ENCODE peak calls at places on chromosomes 12 and 14, in four cellular contexts. One of them, this sample, is unnamed.

GRCh38 chr12:49556391-49557186 is 11.4 kb downstream of the MCRS1 start:
- DNase-seq in mammary epithelial cell: no peak
- DNase-seq in fibroblast of villous mesenchyme: no peak
- DNase-seq in lower lobe of right lung: peak
- DNase-seq in this sample: no peak

GRCh38 chr14:23121401-23121800 is 2.3 kb upstream of the CEBPE start:
- DNase-seq in mammary epithelial cell: no peak
- DNase-seq in fibroblast of villous mesenchyme: peak
- DNase-seq in lower lobe of right lung: no peak
- DNase-seq in this sample: no peak

GRCh38 chr12:106757623-106758348 is 16.7 kb upstream of the RIC8B start:
- DNase-seq in mammary epithelial cell: no peak
- DNase-seq in fibroblast of villous mesenchyme: no peak
- DNase-seq in lower lobe of right lung: no peak
- DNase-seq in this sample: no peak

GRCh38 chr12:31922341-31923062 is 36.7 kb upstream of the RESF1 start:
- DNase-seq in mammary epithelial cell: peak
- DNase-seq in fibroblast of villous mesenchyme: no peak
- DNase-seq in lower lobe of right lung: no peak
- DNase-seq in this sample: peak

GRCh38 chr14:23895480-23895879 is 58.1 kb upstream of the DHRS4 start:
- DNase-seq in mammary epithelial cell: no peak
- DNase-seq in fibroblast of villous mesenchyme: no peak
- DNase-seq in lower lobe of right lung: no peak
- DNase-seq in this sample: no peak

GRCh38 chr12:11981174-11981733 is 89.5 kb upstream of the BCL2L14 start:
- DNase-seq in mammary epithelial cell: peak
- DNase-seq in fibroblast of villous mesenchyme: no peak
- DNase-seq in lower lobe of right lung: no peak
- DNase-seq in this sample: peak

GRCh38 chr12:31323466-31324115 is 2.4 kb downstream of the SINHCAF start:
- DNase-seq in mammary epithelial cell: peak
- DNase-seq in fibroblast of villous mesenchyme: peak
- DNase-seq in lower lobe of right lung: peak
- DNase-seq in this sample: no peak

GRCh38 chr14:53032161-53032803 is 81.4 kb upstream of the FERMT2 start:
- DNase-seq in mammary epithelial cell: peak
- DNase-seq in fibroblast of villous mesenchyme: peak
- DNase-seq in lower lobe of right lung: no peak
- DNase-seq in this sample: peak

GRCh38 chr12:120388711-120389431 is 19.9 kb upstream of the MSI1 start:
- DNase-seq in mammary epithelial cell: no peak
- DNase-seq in fibroblast of villous mesenchyme: no peak
- DNase-seq in lower lobe of right lung: no peak
- DNase-seq in this sample: no peak

GRCh38 chr12:51812871-51813270 is 35.6 kb downstream of the FIGNL2 start:
- DNase-seq in mammary epithelial cell: no peak
- DNase-seq in fibroblast of villous mesenchyme: no peak
- DNase-seq in lower lobe of right lung: no peak
- DNase-seq in this sample: no peak

GRCh38 chr14:34063470-34064164 is 112.7 kb upstream of the EGLN3 start:
- DNase-seq in mammary epithelial cell: no peak
- DNase-seq in fibroblast of villous mesenchyme: no peak
- DNase-seq in lower lobe of right lung: no peak
- DNase-seq in this sample: peak

GRCh38 chr12:52238206-52238840 is 5.3 kb downstream of the KRT7 start:
- DNase-seq in mammary epithelial cell: no peak
- DNase-seq in fibroblast of villous mesenchyme: no peak
- DNase-seq in lower lobe of right lung: no peak
- DNase-seq in this sample: no peak

GRCh38 chr12:67096533-67097318 is 172.4 kb upstream of the CAND1 start:
- DNase-seq in mammary epithelial cell: peak
- DNase-seq in fibroblast of villous mesenchyme: peak
- DNase-seq in lower lobe of right lung: no peak
- DNase-seq in this sample: peak

GRCh38 chr12:127245437-127245836 is 1021.5 kb upstream of the TMEM132C start:
- DNase-seq in mammary epithelial cell: peak
- DNase-seq in fibroblast of villous mesenchyme: peak
- DNase-seq in lower lobe of right lung: no peak
- DNase-seq in this sample: peak

GRCh38 chr12:123721245-123721644 is 9.1 kb downstream of the ATP6V0A2 start:
- DNase-seq in mammary epithelial cell: no peak
- DNase-seq in fibroblast of villous mesenchyme: no peak
- DNase-seq in lower lobe of right lung: no peak
- DNase-seq in this sample: no peak

GRCh38 chr14:39108791-39109190 is 5.3 kb upstream of the GEMIN2 start:
- DNase-seq in mammary epithelial cell: no peak
- DNase-seq in fibroblast of villous mesenchyme: no peak
- DNase-seq in lower lobe of right lung: no peak
- DNase-seq in this sample: no peak

GRCh38 chr12:132491761-132492378 is 1.9 kb downstream of the FBRSL1 start:
- DNase-seq in mammary epithelial cell: no peak
- DNase-seq in fibroblast of villous mesenchyme: no peak
- DNase-seq in lower lobe of right lung: no peak
- DNase-seq in this sample: no peak

GRCh38 chr12:25759752-25760151 is 198.7 kb upstream of the RASSF8 start:
- DNase-seq in mammary epithelial cell: no peak
- DNase-seq in fibroblast of villous mesenchyme: no peak
- DNase-seq in lower lobe of right lung: no peak
- DNase-seq in this sample: no peak

GRCh38 chr12:106110626-106111300 is 28.0 kb downstream of the NUAK1 start:
- DNase-seq in mammary epithelial cell: no peak
- DNase-seq in fibroblast of villous mesenchyme: no peak
- DNase-seq in lower lobe of right lung: no peak
- DNase-seq in this sample: no peak

GRCh38 chr12:510071-510825 is 50.5 kb downstream of the B4GALNT3 start:
- DNase-seq in mammary epithelial cell: peak
- DNase-seq in fibroblast of villous mesenchyme: no peak
- DNase-seq in lower lobe of right lung: peak
- DNase-seq in this sample: peak

GRCh38 chr14:86050072-86050683 is 520.2 kb downstream of the FLRT2 start:
- DNase-seq in mammary epithelial cell: no peak
- DNase-seq in fibroblast of villous mesenchyme: no peak
- DNase-seq in lower lobe of right lung: no peak
- DNase-seq in this sample: no peak

GRCh38 chr14:65502676-65503124 is 90.2 kb downstream of the FUT8 start:
- DNase-seq in mammary epithelial cell: peak
- DNase-seq in fibroblast of villous mesenchyme: peak
- DNase-seq in lower lobe of right lung: no peak
- DNase-seq in this sample: peak

GRCh38 chr14:92960706-92961566 is 38.0 kb downstream of the CHGA start:
- DNase-seq in mammary epithelial cell: peak
- DNase-seq in fibroblast of villous mesenchyme: no peak
- DNase-seq in lower lobe of right lung: no peak
- DNase-seq in this sample: peak

GRCh38 chr14:97634786-97635185 is 837.6 kb downstream of the VRK1 start:
- DNase-seq in mammary epithelial cell: no peak
- DNase-seq in fibroblast of villous mesenchyme: no peak
- DNase-seq in lower lobe of right lung: no peak
- DNase-seq in this sample: peak

GRCh38 chr14:92922883-92923743 is at the start of gene CHGA:
- DNase-seq in mammary epithelial cell: peak
- DNase-seq in fibroblast of villous mesenchyme: peak
- DNase-seq in lower lobe of right lung: peak
- DNase-seq in this sample: peak

GRCh38 chr12:117882181-117882580 is 86.6 kb downstream of the KSR2 start:
- DNase-seq in mammary epithelial cell: no peak
- DNase-seq in fibroblast of villous mesenchyme: no peak
- DNase-seq in lower lobe of right lung: no peak
- DNase-seq in this sample: peak

GRCh38 chr12:75894965-75895754 is 136.4 kb downstream of the PHLDA1 start:
- DNase-seq in mammary epithelial cell: no peak
- DNase-seq in fibroblast of villous mesenchyme: no peak
- DNase-seq in lower lobe of right lung: no peak
- DNase-seq in this sample: no peak

GRCh38 chr14:91924871-91925726 is 22.4 kb downstream of the FBLN5 start:
- DNase-seq in mammary epithelial cell: peak
- DNase-seq in fibroblast of villous mesenchyme: no peak
- DNase-seq in lower lobe of right lung: no peak
- DNase-seq in this sample: peak

GRCh38 chr12:115964626-115965025 is 312.9 kb downstream of the MED13L start:
- DNase-seq in mammary epithelial cell: no peak
- DNase-seq in fibroblast of villous mesenchyme: no peak
- DNase-seq in lower lobe of right lung: no peak
- DNase-seq in this sample: no peak

GRCh38 chr14:49720744-49721143 is 27.8 kb downstream of the KLHDC1 start:
- DNase-seq in mammary epithelial cell: no peak
- DNase-seq in fibroblast of villous mesenchyme: no peak
- DNase-seq in lower lobe of right lung: no peak
- DNase-seq in this sample: no peak

GRCh38 chr12:570949-571794 is 92.1 kb downstream of the NINJ2 start:
- DNase-seq in mammary epithelial cell: peak
- DNase-seq in fibroblast of villous mesenchyme: peak
- DNase-seq in lower lobe of right lung: peak
- DNase-seq in this sample: peak

GRCh38 chr14:77458249-77458950 is 507 bp downstream of the AHSA1 start:
- DNase-seq in mammary epithelial cell: peak
- DNase-seq in fibroblast of villous mesenchyme: peak
- DNase-seq in lower lobe of right lung: peak
- DNase-seq in this sample: peak

GRCh38 chr12:12722351-12723146 is 5.4 kb downstream of the CDKN1B start:
- DNase-seq in mammary epithelial cell: peak
- DNase-seq in fibroblast of villous mesenchyme: peak
- DNase-seq in lower lobe of right lung: no peak
- DNase-seq in this sample: peak

GRCh38 chr12:117494833-117495714 is 133.6 kb upstream of the NOS1 start:
- DNase-seq in mammary epithelial cell: no peak
- DNase-seq in fibroblast of villous mesenchyme: no peak
- DNase-seq in lower lobe of right lung: no peak
- DNase-seq in this sample: no peak

GRCh38 chr14:71362282-71362681 is 455.0 kb downstream of the PCNX1 start:
- DNase-seq in mammary epithelial cell: no peak
- DNase-seq in fibroblast of villous mesenchyme: no peak
- DNase-seq in lower lobe of right lung: no peak
- DNase-seq in this sample: no peak
- H3K4me3 ChIP-seq in mammary epithelial cell: no peak
- H3K4me3 ChIP-seq in fibroblast of villous mesenchyme: no peak
- H3K4me3 ChIP-seq in lower lobe of right lung: no peak
- H3K4me3 ChIP-seq in this sample: no peak

DNA sequence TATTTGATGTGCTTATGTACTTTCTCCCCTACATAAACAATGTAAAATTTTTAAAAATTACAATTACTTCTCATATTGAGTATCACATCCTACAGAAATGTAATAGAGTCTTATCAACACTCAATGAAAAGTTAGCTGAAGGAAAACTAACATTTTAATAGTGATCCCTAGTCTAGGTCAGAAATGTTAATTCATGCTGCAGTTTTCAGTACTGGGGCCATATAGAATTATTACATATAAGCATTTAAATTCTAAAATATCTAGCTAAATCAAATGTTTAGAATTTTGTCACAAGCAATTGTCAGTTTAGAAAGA is 37.8 kb downstream of the SLC6A15 start:
- DNase-seq in mammary epithelial cell: no peak
- DNase-seq in fibroblast of villous mesenchyme: no peak
- DNase-seq in lower lobe of right lung: no peak
- DNase-seq in this sample: no peak
- TF ChIP-seq CTCF in mammary epithelial cell: no peak
- TF ChIP-seq CTCF in fibroblast of villous mesenchyme: no peak
- TF ChIP-seq CTCF in lower lobe of right lung: no peak
- TF ChIP-seq CTCF in this sample: no peak

GRCh38 chr12:21657336-21658077 is at the start of gene LDHB:
- DNase-seq in mammary epithelial cell: peak
- DNase-seq in fibroblast of villous mesenchyme: peak
- DNase-seq in lower lobe of right lung: peak
- DNase-seq in this sample: peak

GRCh38 chr12:21659383-21659782 is 1.7 kb upstream of the LDHB start:
- DNase-seq in mammary epithelial cell: no peak
- DNase-seq in fibroblast of villous mesenchyme: no peak
- DNase-seq in lower lobe of right lung: no peak
- DNase-seq in this sample: no peak

GRCh38 chr12:21656931-21657335 is 709 bp downstream of the LDHB start:
- DNase-seq in mammary epithelial cell: peak
- DNase-seq in fibroblast of villous mesenchyme: peak
- DNase-seq in lower lobe of right lung: no peak
- DNase-seq in this sample: peak

GRCh38 chr12:21651821-21652220 is 5.8 kb downstream of the LDHB start:
- DNase-seq in mammary epithelial cell: no peak
- DNase-seq in fibroblast of villous mesenchyme: no peak
- DNase-seq in lower lobe of right lung: no peak
- DNase-seq in this sample: no peak

DNA sequence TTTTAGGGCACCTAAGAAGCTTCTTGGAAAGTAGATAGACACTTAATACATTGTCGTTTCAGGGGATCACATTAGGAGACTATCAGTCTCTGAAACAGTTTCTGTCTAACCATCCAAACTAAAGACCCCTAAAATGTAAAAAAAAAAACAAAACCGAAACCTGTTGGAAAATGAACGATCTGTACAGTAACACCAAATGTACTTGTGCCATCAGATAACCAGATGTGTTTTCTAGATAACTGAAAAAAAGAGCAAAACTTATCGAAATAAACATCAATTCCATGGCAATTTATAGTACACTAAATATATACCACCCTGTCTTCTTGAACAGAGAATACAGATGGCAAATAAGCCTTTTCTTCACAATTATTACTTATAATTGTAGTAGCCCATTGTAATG is 2.0 kb downstream of the LDHB start:
- DNase-seq in mammary epithelial cell: no peak
- DNase-seq in fibroblast of villous mesenchyme: no peak
- DNase-seq in lower lobe of right lung: no peak
- DNase-seq in this sample: no peak
- H3K4me3 ChIP-seq in mammary epithelial cell: peak
- H3K4me3 ChIP-seq in fibroblast of villous mesenchyme: peak
- H3K4me3 ChIP-seq in lower lobe of right lung: peak
- H3K4me3 ChIP-seq in this sample: peak

GRCh38 chr14:99724196-99724891 is 40.2 kb downstream of the CYP46A1 start:
- DNase-seq in mammary epithelial cell: no peak
- DNase-seq in fibroblast of villous mesenchyme: no peak
- DNase-seq in lower lobe of right lung: peak
- DNase-seq in this sample: no peak
- TF ChIP-seq CTCF in mammary epithelial cell: no peak
- TF ChIP-seq CTCF in fibroblast of villous mesenchyme: no peak
- TF ChIP-seq CTCF in lower lobe of right lung: no peak
- TF ChIP-seq CTCF in this sample: no peak

DNA sequence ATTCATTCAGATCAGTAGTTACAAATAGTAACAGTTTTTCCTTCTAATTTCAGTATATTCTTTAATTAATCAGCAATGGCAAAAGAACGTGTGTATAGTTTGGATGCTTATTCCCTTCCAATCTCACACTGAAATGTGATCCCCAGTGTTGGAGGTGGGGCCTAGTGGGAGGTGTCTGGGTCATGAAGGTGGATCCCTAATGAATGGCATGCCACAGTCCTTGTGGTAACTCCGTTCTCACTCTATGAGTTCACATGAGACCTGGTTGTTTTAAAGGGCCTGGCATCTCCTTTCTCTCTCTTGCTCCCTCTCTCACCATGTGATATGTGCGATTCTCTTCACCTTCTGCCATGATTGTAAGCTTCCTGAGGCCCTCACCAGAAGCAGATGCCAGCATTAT is 18.9 kb upstream of the SYNDIG1L start:
- DNase-seq in mammary epithelial cell: no peak
- DNase-seq in fibroblast of villous mesenchyme: no peak
- DNase-seq in lower lobe of right lung: no peak
- DNase-seq in this sample: peak
- H3K4me3 ChIP-seq in mammary epithelial cell: no peak
- H3K4me3 ChIP-seq in fibroblast of villous mesenchyme: no peak
- H3K4me3 ChIP-seq in lower lobe of right lung: no peak
- H3K4me3 ChIP-seq in this sample: no peak

GRCh38 chr14:61568572-61569011 is 126.7 kb upstream of the HIF1A start:
- DNase-seq in mammary epithelial cell: no peak
- DNase-seq in fibroblast of villous mesenchyme: no peak
- DNase-seq in lower lobe of right lung: peak
- DNase-seq in this sample: peak
- TF ChIP-seq CTCF in mammary epithelial cell: no peak
- TF ChIP-seq CTCF in fibroblast of villous mesenchyme: no peak
- TF ChIP-seq CTCF in lower lobe of right lung: no peak
- TF ChIP-seq CTCF in this sample: no peak

This sample was measured in epithelial cell of esophagus.